ENCODE peak calls at places on chromosomes 16 and 17, in five cellular contexts. J is effector memory CD4-positive, alpha-beta T cell; B is hepatic stellate cell; N is CD8-positive, alpha-beta T cell; H is heart right ventricle. L is an unnamed sample.

GRCh38 chr16:58367252-58367651 is 25.0 kb upstream of the GINS3 start:
- DNase-seq in J (no peak), B (no peak), N (no peak), H (no peak), L (no peak)

GRCh38 chr16:28505489-28506137 is 1.0 kb downstream of the IL27 start:
- DNase-seq in J (no peak), B (no peak), N (no peak), H (no peak), L (no peak)

GRCh38 chr17:78980624-78980972 is 875 bp upstream of the LGALS3BP start:
- DNase-seq in J (no peak), B (no peak), N (no peak), H (no peak), L (no peak)

GRCh38 chr16:31201511-31202401 is 804 bp downstream of the PYCARD start:
- DNase-seq in J (peak), B (no peak), N (peak), H (peak), L (peak)

GRCh38 chr17:82424001-82424862 is 5.8 kb upstream of the OGFOD3 start:
- DNase-seq in J (peak), B (peak), N (no peak), H (no peak), L (no peak)

GRCh38 chr17:63911657-63912100 is 621 bp upstream of the CSHL1 start:
- DNase-seq in J (peak), B (no peak), N (peak), H (no peak), L (no peak)

GRCh38 chr17:78822552-78822951 is 18.1 kb downstream of the USP36 start:
- DNase-seq in J (no peak), B (peak), N (no peak), H (no peak), L (no peak)

GRCh38 chr16:68347605-68348004 is 36.8 kb downstream of the PRMT7 start:
- DNase-seq in J (no peak), B (no peak), N (no peak), H (no peak), L (no peak)

GRCh38 chr17:72071330-72071729 is 49.5 kb upstream of the SOX9 start:
- DNase-seq in J (no peak), B (no peak), N (no peak), H (no peak), L (no peak)

GRCh38 chr16:53098526-53099317 is 43.9 kb downstream of the CHD9 start:
- DNase-seq in J (peak), B (peak), N (peak), H (peak), L (peak)

GRCh38 chr17:2235792-2236365 is 67.7 kb downstream of the SMG6 start:
- DNase-seq in J (no peak), B (no peak), N (no peak), H (no peak), L (peak)

GRCh38 chr17:35046245-35046644 is 17.3 kb downstream of the RFFL start:
- DNase-seq in J (no peak), B (no peak), N (no peak), H (no peak), L (no peak)

GRCh38 chr16:86479419-86479818 is 30.9 kb upstream of the FOXF1 start:
- DNase-seq in J (no peak), B (no peak), N (no peak), H (no peak), L (no peak)

GRCh38 chr17:14060706-14061105 is 8.6 kb upstream of the COX10 start:
- DNase-seq in J (no peak), B (no peak), N (no peak), H (no peak), L (no peak)

GRCh38 chr16:75175074-75175473 is 26.8 kb downstream of the ZFP1 start:
- DNase-seq in J (no peak), B (no peak), N (no peak), H (no peak), L (no peak)

GRCh38 chr17:28033972-28034714 is 8.3 kb upstream of the NLK start:
- DNase-seq in J (no peak), B (peak), N (no peak), H (no peak), L (no peak)

GRCh38 chr16:86382774-86383407 is 127.4 kb upstream of the FOXF1 start:
- DNase-seq in J (no peak), B (no peak), N (no peak), H (no peak), L (no peak)

GRCh38 chr16:5188318-5189025 is 90.9 kb upstream of the EEF2KMT start:
- DNase-seq in J (no peak), B (no peak), N (no peak), H (no peak), L (no peak)

GRCh38 chr17:45438931-45439610 is 6.4 kb upstream of the ARHGAP27 start:
- DNase-seq in J (no peak), B (no peak), N (no peak), H (no peak), L (no peak)

GRCh38 chr16:85514601-85515318 is 98.4 kb upstream of the GSE1 start:
- DNase-seq in J (no peak), B (peak), N (no peak), H (peak), L (peak)

GRCh38 chr16:22692916-22693646 is 120.9 kb upstream of the HS3ST2 start:
- DNase-seq in J (no peak), B (no peak), N (no peak), H (no peak), L (no peak)

GRCh38 chr16:4884972-4885874 is 37.9 kb downstream of the UBN1 start:
- DNase-seq in J (no peak), B (no peak), N (no peak), H (no peak), L (no peak)

GRCh38 chr17:63961355-63962207 is 11.1 kb downstream of the SCN4A start:
- DNase-seq in J (peak), B (peak), N (no peak), H (peak), L (peak)

GRCh38 chr16:69600202-69600601 is 34.4 kb downstream of the NFAT5 start:
- DNase-seq in J (no peak), B (no peak), N (no peak), H (no peak), L (no peak)

GRCh38 chr17:78376161-78376560 is 2.3 kb upstream of the PGS1 start:
- DNase-seq in J (no peak), B (no peak), N (no peak), H (no peak), L (no peak)